ENCODE peak calls at places on chromosomes 12 and 14, in eight cellular contexts. K is CD8-positive, alpha-beta T cell; W is Caki2; P is iPS DF 19.7; X is GM13977; L is T-helper 1 cell; Z is posterior cingulate gyrus; J is GOT3. V is an unnamed sample.

GRCh38 chr14:69355955-69356321 is 42.2 kb downstream of the ERH start:
- DNase-seq in K (no peak), W (no peak), P (no peak), X (no peak), L (no peak), Z (no peak), J (no peak), V (no peak)

GRCh38 chr14:48023881-48024280 is 348.5 kb upstream of the MDGA2 start:
- DNase-seq in K (no peak), W (no peak), P (no peak), X (no peak), L (no peak), Z (no peak), J (no peak), V (no peak)

GRCh38 chr12:67650528-67651379 is 2.2 kb downstream of the DYRK2 start:
- DNase-seq in K (no peak), W (peak), P (no peak), X (peak), L (no peak), Z (no peak), J (no peak), V (no peak)

GRCh38 chr14:69629225-69630127 is 18.1 kb downstream of the SUSD6 start:
- DNase-seq in K (no peak), W (no peak), P (no peak), X (no peak), L (peak), Z (no peak), J (no peak), V (no peak)

GRCh38 chr14:55743551-55743950 is 163.5 kb downstream of the KTN1 start:
- DNase-seq in K (no peak), W (no peak), P (no peak), X (no peak), L (no peak), Z (no peak), J (no peak), V (no peak)

GRCh38 chr14:59093889-59094288 is 94.6 kb upstream of the DAAM1 start:
- DNase-seq in K (no peak), W (no peak), P (no peak), X (no peak), L (no peak), Z (no peak), J (no peak), V (no peak)

GRCh38 chr12:26425587-26426260 is 230.4 kb downstream of the SSPN start:
- DNase-seq in K (no peak), W (no peak), P (no peak), X (peak), L (no peak), Z (no peak), J (no peak), V (no peak)

GRCh38 chr12:131642101-131642540 is 68.8 kb upstream of the SFSWAP start:
- DNase-seq in K (no peak), W (peak), P (no peak), X (peak), L (no peak), Z (no peak), J (no peak), V (no peak)

GRCh38 chr12:111519083-111519482 is 80.0 kb downstream of the ATXN2 start:
- DNase-seq in K (no peak), W (no peak), P (no peak), X (no peak), L (no peak), Z (no peak), J (no peak), V (no peak)

GRCh38 chr14:103091041-103091882 is 3.3 kb upstream of the EXOC3L4 start:
- DNase-seq in K (peak), W (no peak), P (no peak), X (peak), L (peak), Z (no peak), J (no peak), V (peak)

GRCh38 chr14:92890830-92891598 is 31.9 kb upstream of the CHGA start:
- DNase-seq in K (no peak), W (no peak), P (no peak), X (no peak), L (no peak), Z (no peak), J (no peak), V (no peak)

GRCh38 chr12:76871751-76872150 is 7.1 kb downstream of the CSRP2 start:
- DNase-seq in K (no peak), W (no peak), P (no peak), X (no peak), L (no peak), Z (no peak), J (no peak), V (no peak)

GRCh38 chr12:89333564-89334252 is 18.6 kb downstream of the DUSP6 start:
- DNase-seq in K (no peak), W (no peak), P (no peak), X (no peak), L (peak), Z (no peak), J (no peak), V (no peak)

GRCh38 chr12:53599579-53599978 is 26.6 kb downstream of the ATF7 start:
- DNase-seq in K (no peak), W (no peak), P (no peak), X (no peak), L (no peak), Z (no peak), J (no peak), V (no peak)

GRCh38 chr12:60522684-60523083 is 926.9 kb downstream of the SLC16A7 start:
- DNase-seq in K (no peak), W (no peak), P (no peak), X (no peak), L (no peak), Z (no peak), J (no peak), V (no peak)

GRCh38 chr12:62640910-62641448 is 174.4 kb downstream of the MON2 start:
- DNase-seq in K (no peak), W (no peak), P (no peak), X (peak), L (peak), Z (no peak), J (no peak), V (no peak)

GRCh38 chr12:7905071-7905470 is 30.9 kb downstream of the SLC2A3 start:
- DNase-seq in K (no peak), W (peak), P (no peak), X (no peak), L (no peak), Z (no peak), J (no peak), V (no peak)

GRCh38 chr12:89350661-89351488 is 1.4 kb downstream of the DUSP6 start:
- DNase-seq in K (peak), W (no peak), P (no peak), X (peak), L (peak), Z (no peak), J (no peak), V (no peak)

GRCh38 chr12:124466200-124467128 is 100.9 kb downstream of the NCOR2 start:
- DNase-seq in K (peak), W (no peak), P (no peak), X (peak), L (peak), Z (no peak), J (no peak), V (peak)